ENCODE peak calls at places on chromosomes 13 and 19, in seven cellular contexts. J is cardiac fibroblast; A is brain microvascular endothelial cell; M is stimulated activated naive CD8-positive, alpha-beta T cell treated with anti-CD3 and anti-CD28 coated beads, Interleukin-15, Interleukin-2, amounts not matched to agents 100 U/mL and 50 U/mL, for 24 hours; T is stimulated activated CD8-positive, alpha-beta memory T cell treated with anti-CD3 and anti-CD28 coated beads, Interleukin-7, amount 100 ng/mL, for 24 hours; O is mesothelial cell of epicardium; K is activated CD4-positive, alpha-beta T cell treated with anti-CD3 and anti-CD28 coated beads for 48 hours. Y is an unnamed sample.

GRCh38 chr19:49340069-49340864 is 5.1 kb downstream of the CD37 start:
- DNase-seq in J (peak; percentile 22), A (no peak), M (peak; percentile 63), T (no peak), O (no peak), K (no peak), Y (no peak)

GRCh38 chr13:57527114-57527770 is 104.3 kb upstream of the PCDH17 start:
- DNase-seq in J (no peak), A (no peak), M (no peak), T (no peak), O (no peak), K (no peak), Y (no peak)

GRCh38 chr19:50204811-50205675 is 1.6 kb downstream of the MYH14 start:
- DNase-seq in J (no peak), A (no peak), M (peak; percentile 8), T (no peak), O (peak; percentile 81), K (peak; percentile 25), Y (no peak)

GRCh38 chr19:46697142-46697960 is 19.6 kb downstream of the PRKD2 start:
- DNase-seq in J (peak; percentile 71), A (peak; percentile 73), M (peak; percentile 44), T (no peak), O (peak; percentile 84), K (peak; percentile 44), Y (no peak)

GRCh38 chr19:17616961-17617806 is 61.7 kb downstream of the COLGALT1 start:
- DNase-seq in J (peak; percentile 8), A (peak; percentile 11), M (no peak), T (no peak), O (no peak), K (peak; percentile 49), Y (no peak)

GRCh38 chr13:23516190-23516589 is 54.0 kb upstream of the TNFRSF19 start:
- DNase-seq in J (no peak), A (peak; percentile 9), M (no peak), T (no peak), O (no peak), K (no peak), Y (no peak)

GRCh38 chr13:111129465-111130110 is 14.5 kb downstream of the ARHGEF7 start:
- DNase-seq in J (no peak), A (no peak), M (no peak), T (no peak), O (no peak), K (no peak), Y (no peak)

GRCh38 chr13:112734696-112735547 is 45.1 kb downstream of the ATP11A start:
- DNase-seq in J (no peak), A (no peak), M (no peak), T (no peak), O (no peak), K (no peak), Y (peak; percentile 21)

GRCh38 chr19:15466851-15467733 is 2.7 kb upstream of the RASAL3 start:
- DNase-seq in J (peak; percentile 75), A (peak; percentile 54), M (peak; percentile 56), T (no peak), O (no peak), K (peak; percentile 75), Y (peak; percentile 24)

GRCh38 chr19:43624933-43625332 is 5.5 kb upstream of the ZNF428 start:
- DNase-seq in J (peak; percentile 47), A (no peak), M (peak; percentile 90), T (peak; percentile 75), O (no peak), K (peak; percentile 94), Y (no peak)

GRCh38 chr19:44212865-44213346 is 574 bp downstream of the ZNF227 start:
- DNase-seq in J (peak; percentile 31), A (peak; percentile 6), M (no peak), T (no peak), O (no peak), K (no peak), Y (peak; percentile 2)

GRCh38 chr19:14843587-14843986 is 5.1 kb downstream of the OR7A10 start:
- DNase-seq in J (no peak), A (no peak), M (no peak), T (no peak), O (no peak), K (no peak), Y (no peak)

GRCh38 chr19:16886305-16886880 is 2.4 kb upstream of the F2RL3 start:
- DNase-seq in J (peak; percentile 89), A (peak; percentile 83), M (no peak), T (no peak), O (no peak), K (no peak), Y (no peak)

GRCh38 chr19:6800991-6801396 is 28.5 kb downstream of the VAV1 start:
- DNase-seq in J (peak; percentile 59), A (peak; percentile 71), M (no peak), T (no peak), O (no peak), K (peak; percentile 29), Y (no peak)

GRCh38 chr13:20869540-20869939 is 33.0 kb downstream of the XPO4 start:
- DNase-seq in J (peak; percentile 43), A (no peak), M (no peak), T (no peak), O (no peak), K (no peak), Y (no peak)

GRCh38 chr19:49592486-49593232 is 1.7 kb downstream of the PRR12 start:
- DNase-seq in J (no peak), A (no peak), M (peak; percentile 46), T (no peak), O (peak; percentile 42), K (peak; percentile 32), Y (no peak)

Y was measured in HFF-Myc.